ENCODE peak calls at places on chromosomes 12 and 14, in five cellular contexts. T is iPS DF 6.9, K is H7, H is pancreas, E is tibial artery. M is an unnamed sample.

GRCh38 chr12:58655375-58655774 is 264.9 kb downstream of the LRIG3 start:
- DNase-seq in T (no peak), K (no peak), H (peak), E (no peak), M (no peak)

GRCh38 chr12:109777544-109777943 is 55.7 kb downstream of the TRPV4 start:
- DNase-seq in T (peak), K (peak), H (no peak), E (no peak), M (peak)

GRCh38 chr12:94710933-94711332 is 60.6 kb upstream of the TMCC3 start:
- DNase-seq in T (peak), K (peak), H (no peak), E (no peak), M (no peak)

GRCh38 chr12:130444081-130444480 is 106.4 kb downstream of the PIWIL1 start:
- DNase-seq in T (no peak), K (no peak), H (no peak), E (no peak), M (no peak)

GRCh38 chr14:22822619-22823551 is 6.8 kb upstream of the MRPL52 start:
- DNase-seq in T (peak), K (peak), H (peak), E (peak), M (peak)

GRCh38 chr12:49843871-49844437 is 1.0 kb upstream of the BCDIN3D start:
- DNase-seq in T (no peak), K (no peak), H (no peak), E (no peak), M (no peak)

GRCh38 chr14:54309615-54310014 is 87.2 kb upstream of the CDKN3 start:
- DNase-seq in T (no peak), K (no peak), H (no peak), E (no peak), M (no peak)

GRCh38 chr14:67674480-67675218 is at the start of gene VTI1B:
- DNase-seq in T (peak), K (peak), H (peak), E (peak), M (peak)

GRCh38 chr12:56256326-56256960 is 1.7 kb downstream of the ANKRD52 start:
- DNase-seq in T (no peak), K (peak), H (no peak), E (no peak), M (no peak)

GRCh38 chr14:99676657-99677056 is 7.4 kb upstream of the CYP46A1 start:
- DNase-seq in T (no peak), K (no peak), H (no peak), E (no peak), M (no peak)

GRCh38 chr12:68290126-68290525 is 36.7 kb upstream of the IL22 start:
- DNase-seq in T (no peak), K (no peak), H (no peak), E (no peak), M (no peak)

GRCh38 chr14:95490727-95491451 is 25.6 kb downstream of the SYNE3 start:
- DNase-seq in T (no peak), K (no peak), H (no peak), E (peak), M (no peak)

GRCh38 chr14:73759183-73759713 is 45.1 kb upstream of the PNMA1 start:
- DNase-seq in T (no peak), K (peak), H (no peak), E (peak), M (peak)

GRCh38 chr14:74658535-74659130 is 46.6 kb upstream of the LTBP2 start:
- DNase-seq in T (no peak), K (no peak), H (no peak), E (no peak), M (no peak)

GRCh38 chr12:124805050-124805449 is 58.6 kb downstream of the SCARB1 start:
- DNase-seq in T (no peak), K (no peak), H (no peak), E (no peak), M (no peak)

GRCh38 chr14:62156052-62156451 is 393.8 kb downstream of the SNAPC1 start:
- DNase-seq in T (no peak), K (no peak), H (no peak), E (no peak), M (no peak)

GRCh38 chr12:124036117-124037109 is 63.4 kb downstream of the ZNF664 start:
- DNase-seq in T (peak), K (peak), H (no peak), E (no peak), M (no peak)

GRCh38 chr12:116466536-116466935 is 92.6 kb upstream of the MAP1LC3B2 start:
- DNase-seq in T (no peak), K (no peak), H (no peak), E (no peak), M (no peak)

GRCh38 chr12:110796952-110797351 is 49.8 kb upstream of the CCDC63 start:
- DNase-seq in T (no peak), K (no peak), H (no peak), E (no peak), M (no peak)

GRCh38 chr12:110229409-110229808 is 51.6 kb upstream of the ATP2A2 start:
- DNase-seq in T (no peak), K (no peak), H (no peak), E (no peak), M (no peak)

GRCh38 chr12:1474059-1474537 is 120.3 kb downstream of the FBXL14 start:
- DNase-seq in T (no peak), K (no peak), H (no peak), E (no peak), M (no peak)

GRCh38 chr12:111401167-111401605 is 4.5 kb upstream of the SH2B3 start:
- DNase-seq in T (no peak), K (no peak), H (no peak), E (no peak), M (no peak)

DNA sequence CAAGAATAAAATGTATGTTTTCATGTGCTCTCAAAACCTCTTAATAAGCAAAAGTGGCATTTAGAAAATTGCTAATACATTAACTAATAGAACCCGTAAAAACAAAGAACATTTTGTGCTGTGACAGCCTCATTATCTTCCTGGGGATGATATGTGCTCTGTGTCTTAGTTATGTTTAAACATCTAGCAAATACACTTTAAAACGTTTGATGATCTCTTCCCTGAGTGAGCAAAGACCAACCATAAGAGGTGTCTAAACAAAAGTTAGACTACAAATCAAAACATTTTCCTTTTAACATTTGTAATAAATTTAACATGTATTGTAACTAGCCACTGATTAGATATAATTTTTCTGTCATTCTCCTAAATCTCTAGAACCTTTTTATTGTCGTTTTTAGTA is 95.8 kb downstream of the SOX5 start:
- DNase-seq in T (no peak), K (no peak), H (no peak), E (no peak), M (no peak)
- H3K4me3 ChIP-seq in T (no peak), K (no peak), H (no peak), E (no peak), M (no peak)

GRCh38 chr12:101567918-101568317 is 26.9 kb upstream of the MYBPC1 start:
- DNase-seq in T (no peak), K (no peak), H (no peak), E (no peak), M (no peak)
- H3K4me3 ChIP-seq in T (no peak), K (no peak), H (no peak), E (no peak), M (no peak)

GRCh38 chr14:92751819-92752218 is 3.4 kb upstream of the LGMN start:
- DNase-seq in T (no peak), K (no peak), H (no peak), E (no peak), M (no peak)
- H3K4me3 ChIP-seq in T (no peak), K (no peak), H (no peak), E (no peak), M (no peak)

DNA sequence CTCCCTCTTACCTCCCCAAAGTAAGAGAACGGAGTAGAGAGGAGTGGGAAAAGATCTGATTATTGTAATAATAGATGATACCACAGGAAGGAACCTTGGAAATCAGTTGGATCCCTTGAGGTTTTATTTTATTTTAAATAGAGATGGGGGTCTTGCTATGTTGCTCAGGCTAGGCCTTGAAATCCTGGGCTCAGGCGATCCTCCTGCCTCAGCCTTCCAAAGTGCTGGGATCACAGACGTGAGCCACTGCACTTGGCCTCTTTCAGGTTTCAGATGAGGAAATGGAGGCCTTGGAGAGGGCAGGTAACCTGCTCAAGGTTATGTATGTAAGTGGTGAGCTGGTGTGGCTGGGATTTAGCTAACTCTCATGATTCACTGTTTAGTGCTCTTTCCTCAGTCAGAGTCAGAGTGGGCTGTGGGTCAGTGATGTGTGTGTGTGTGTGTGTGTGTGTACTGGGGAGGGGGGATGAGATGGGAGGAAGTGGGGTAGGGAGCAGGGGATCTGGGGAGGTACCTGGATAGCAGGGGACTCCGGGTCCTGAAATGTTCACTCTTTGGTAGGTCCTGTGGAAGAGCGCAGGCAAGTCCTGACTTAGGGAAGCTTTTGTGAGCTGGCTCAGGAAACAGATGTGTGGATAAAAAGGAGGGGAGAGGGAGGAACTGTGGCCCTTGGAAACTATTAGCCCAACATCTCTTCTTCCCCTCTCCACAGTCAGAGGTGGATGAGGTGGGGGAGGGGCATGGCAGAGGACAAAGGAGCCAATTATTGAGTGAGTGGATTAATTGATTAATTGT is 4.7 kb upstream of the CISTR start:
- DNase-seq in T (no peak), K (no peak), H (no peak), E (no peak), M (no peak)
- H3K4me3 ChIP-seq in T (peak), K (peak), H (no peak), E (no peak), M (peak)

GRCh38 chr12:3427956-3428355 is 63.0 kb upstream of the PRMT8 start:
- DNase-seq in T (no peak), K (no peak), H (no peak), E (no peak), M (no peak)
- H3K4me3 ChIP-seq in T (no peak), K (no peak), H (no peak), E (no peak), M (no peak)

DNA sequence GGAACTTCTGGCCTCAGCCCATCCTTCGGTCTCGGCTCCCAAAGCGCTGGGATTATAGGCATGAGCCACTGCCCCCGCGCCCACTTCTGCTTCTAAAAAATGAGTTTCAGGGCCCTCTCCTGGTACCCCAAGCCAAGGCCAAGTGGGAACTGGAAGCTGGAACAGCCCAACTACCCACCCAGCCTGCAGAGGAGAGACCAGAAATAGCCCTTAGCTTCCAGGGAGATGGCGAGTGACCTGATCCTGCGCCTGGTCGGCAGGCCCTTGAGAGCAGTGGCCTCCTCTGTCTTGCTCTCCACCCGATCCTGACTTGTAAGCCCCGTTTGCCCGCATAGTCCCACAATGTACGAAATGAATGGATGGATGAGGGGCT is 31.2 kb upstream of the PLEKHG6 start:
- DNase-seq in T (no peak), K (no peak), H (no peak), E (no peak), M (peak)
- H3K4me3 ChIP-seq in T (no peak), K (no peak), H (no peak), E (no peak), M (peak)

GRCh38 chr12:8145754-8146415 is 10.9 kb upstream of the ZNF705A start:
- DNase-seq in T (peak), K (peak), H (no peak), E (peak), M (peak)
- H3K4me3 ChIP-seq in T (no peak), K (no peak), H (no peak), E (peak), M (peak)

M was measured in lower lobe of right lung.